ENCODE peak calls at places on chromosomes 1 and 21, in four cellular contexts. U is K562, I is breast epithelium, R is GM12891. D is an unnamed sample.

GRCh38 chr1:24641646-24642151 is 1.4 kb upstream of the SRRM1 start:
- DNase-seq in U (peak; percentile 61), I (peak; percentile 48), R (no peak), D (peak; percentile 43)

GRCh38 chr1:241045659-241046058 is 311.3 kb downstream of the RGS7 start:
- DNase-seq in U (no peak), I (no peak), R (no peak), D (no peak)

GRCh38 chr1:44646711-44647110 is 27.6 kb downstream of the TMEM53 start:
- DNase-seq in U (no peak), I (no peak), R (no peak), D (no peak)

GRCh38 chr1:157626099-157626498 is 28.2 kb upstream of the FCRL4 start:
- DNase-seq in U (peak; percentile 57), I (no peak), R (peak; percentile 8), D (peak; percentile 50)

GRCh38 chr1:54220004-54220811 is 20.2 kb downstream of the MRPL37 start:
- DNase-seq in U (no peak), I (no peak), R (no peak), D (no peak)

GRCh38 chr21:21373969-21374368 is 375.8 kb downstream of the NCAM2 start:
- DNase-seq in U (no peak), I (no peak), R (no peak), D (no peak)

GRCh38 chr21:39347537-39347936 is 1.4 kb downstream of the HMGN1 start:
- DNase-seq in U (peak; percentile 42), I (no peak), R (no peak), D (no peak)

GRCh38 chr1:111672338-111672737 is 52.7 kb downstream of the RAP1A start:
- DNase-seq in U (no peak), I (no peak), R (no peak), D (no peak)

GRCh38 chr1:240765732-240766363 is 153.9 kb upstream of the GREM2 start:
- DNase-seq in U (no peak), I (no peak), R (no peak), D (no peak)

GRCh38 chr1:24536391-24536840 is 19.5 kb upstream of the NCMAP start:
- DNase-seq in U (no peak), I (no peak), R (no peak), D (peak; percentile 75)

GRCh38 chr1:37434292-37434907 is 40.0 kb upstream of the ZC3H12A start:
- DNase-seq in U (peak; percentile 78), I (no peak), R (peak; percentile 92), D (peak; percentile 66)

GRCh38 chr1:15360681-15361080 is 49.0 kb upstream of the EFHD2 start:
- DNase-seq in U (no peak), I (no peak), R (no peak), D (no peak)

GRCh38 chr1:16243408-16243690 is 6.4 kb upstream of the CPLANE2 start:
- DNase-seq in U (no peak), I (no peak), R (no peak), D (no peak)

GRCh38 chr1:231602675-231602984 is 24.0 kb upstream of the DISC1 start:
- DNase-seq in U (no peak), I (no peak), R (no peak), D (no peak)

GRCh38 chr1:26378879-26379251 is 6.3 kb upstream of the ZNF683 start:
- DNase-seq in U (no peak), I (no peak), R (no peak), D (no peak)

GRCh38 chr1:17201201-17202021 is 3.5 kb upstream of the PADI1 start:
- DNase-seq in U (no peak), I (no peak), R (no peak), D (no peak)

GRCh38 chr1:16110884-16111283 is 37.4 kb upstream of the FAM131C start:
- DNase-seq in U (no peak), I (no peak), R (no peak), D (no peak)

GRCh38 chr1:19799233-19799876 is 361 bp downstream of the TMCO4 start:
- DNase-seq in U (peak; percentile 38), I (peak; percentile 28), R (peak; percentile 55), D (peak; percentile 90)

GRCh38 chr1:83839566-83840173 is 159.3 kb downstream of the TTLL7 start:
- DNase-seq in U (no peak), I (no peak), R (no peak), D (no peak)

GRCh38 chr21:24045775-24046215 is 1561.5 kb downstream of the MRPL39 start:
- DNase-seq in U (peak; percentile 10), I (peak; percentile 46), R (no peak), D (peak; percentile 10)

GRCh38 chr1:43569175-43569574 is 38.5 kb downstream of the PTPRF start:
- DNase-seq in U (no peak), I (no peak), R (peak; percentile 56), D (no peak)

GRCh38 chr1:64965239-64966157 is 851 bp downstream of the JAK1 start:
- DNase-seq in U (peak; percentile 71), I (peak; percentile 65), R (peak; percentile 53), D (peak; percentile 75)

GRCh38 chr1:40980453-40981121 is 1.1 kb downstream of the CTPS1 start:
- DNase-seq in U (peak; percentile 83), I (no peak), R (peak; percentile 40), D (peak; percentile 21)

GRCh38 chr1:100988121-100988520 is 37.5 kb downstream of the DPH5 start:
- DNase-seq in U (no peak), I (no peak), R (no peak), D (no peak)

GRCh38 chr1:97136971-97137370 is 415.4 kb downstream of the PTBP2 start:
- DNase-seq in U (no peak), I (no peak), R (no peak), D (no peak)

GRCh38 chr1:105793541-105794146 is 1262.8 kb upstream of the PRMT6 start:
- DNase-seq in U (peak; percentile 37), I (no peak), R (peak; percentile 19), D (peak; percentile 27)

GRCh38 chr1:178940022-178940765 is 69.3 kb upstream of the ANGPTL1 start:
- DNase-seq in U (no peak), I (no peak), R (no peak), D (no peak)

GRCh38 chr1:178944729-178945128 is 73.9 kb upstream of the ANGPTL1 start:
- DNase-seq in U (no peak), I (no peak), R (no peak), D (no peak)

GRCh38 chr1:178941261-178941689 is 70.4 kb upstream of the ANGPTL1 start:
- DNase-seq in U (no peak), I (no peak), R (no peak), D (no peak)

GRCh38 chr1:178941849-178942248 is 71.0 kb upstream of the ANGPTL1 start:
- DNase-seq in U (no peak), I (no peak), R (no peak), D (no peak)

GRCh38 chr1:178942285-178943218 is 71.7 kb upstream of the ANGPTL1 start:
- DNase-seq in U (no peak), I (no peak), R (no peak), D (no peak)
- TF ChIP-seq POLR2AphosphoS5 in U (no peak), I (no peak), R (no peak), D (no peak)

GRCh38 chr1:211260161-211261107 is 1.3 kb downstream of the RCOR3 start:
- DNase-seq in U (peak; percentile 88), I (peak; percentile 85), R (peak; percentile 45), D (peak; percentile 85)
- TF ChIP-seq POLR2AphosphoS5 in U (peak; percentile 53), I (no peak), R (no peak), D (peak; percentile 38)

DNA sequence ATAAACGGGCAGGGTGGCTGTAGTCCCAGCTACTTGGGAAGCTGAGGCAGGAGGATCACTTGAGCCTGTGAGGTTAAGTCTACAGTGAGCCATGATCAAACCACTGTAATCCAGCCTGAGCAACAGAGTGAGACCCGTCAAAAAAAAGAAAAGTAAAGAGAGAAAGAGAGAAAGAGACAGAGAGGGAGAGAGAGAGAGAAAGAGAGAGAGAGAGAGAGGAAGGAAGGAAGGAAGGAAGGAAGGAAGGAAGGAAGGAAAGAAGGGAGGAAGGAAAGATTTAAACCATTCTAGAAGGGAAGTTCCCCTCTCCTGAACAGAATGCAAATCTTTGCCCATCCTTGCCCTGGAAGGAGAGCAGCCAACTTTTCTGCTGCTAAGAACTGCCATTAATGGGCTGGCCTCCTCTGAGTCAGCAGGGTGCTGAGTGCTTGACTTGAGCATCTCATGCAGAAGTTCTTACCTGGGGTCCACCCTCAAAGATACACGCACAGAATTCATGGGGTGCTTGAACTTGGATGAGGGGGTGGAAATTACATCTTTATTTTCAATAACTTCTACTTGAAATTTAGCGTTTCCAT is 24.5 kb upstream of the TARDBP start:
- DNase-seq in U (no peak), I (no peak), R (no peak), D (no peak)
- TF ChIP-seq POLR2AphosphoS5 in U (no peak), I (no peak), R (no peak), D (no peak)

DNA sequence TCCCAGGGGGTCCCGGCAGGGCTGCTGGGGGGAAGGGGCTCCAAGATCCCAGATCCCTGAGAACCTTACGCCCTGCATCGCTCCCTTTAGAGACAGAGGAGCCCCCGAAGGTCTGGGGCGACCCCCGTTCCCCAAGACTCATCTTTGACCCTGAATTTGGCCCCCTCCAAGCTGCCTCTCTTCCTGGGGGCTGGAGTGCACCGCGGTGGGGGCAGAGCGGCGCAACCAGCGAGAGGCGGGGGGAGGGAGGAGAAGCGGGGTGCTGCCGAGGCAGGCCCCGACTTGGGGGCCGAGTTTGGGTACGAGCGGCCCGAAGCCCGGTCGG is 5.4 kb upstream of the PLEKHG5 start:
- DNase-seq in U (no peak), I (no peak), R (no peak), D (no peak)
- TF ChIP-seq POLR2AphosphoS5 in U (no peak), I (no peak), R (no peak), D (no peak)

DNA sequence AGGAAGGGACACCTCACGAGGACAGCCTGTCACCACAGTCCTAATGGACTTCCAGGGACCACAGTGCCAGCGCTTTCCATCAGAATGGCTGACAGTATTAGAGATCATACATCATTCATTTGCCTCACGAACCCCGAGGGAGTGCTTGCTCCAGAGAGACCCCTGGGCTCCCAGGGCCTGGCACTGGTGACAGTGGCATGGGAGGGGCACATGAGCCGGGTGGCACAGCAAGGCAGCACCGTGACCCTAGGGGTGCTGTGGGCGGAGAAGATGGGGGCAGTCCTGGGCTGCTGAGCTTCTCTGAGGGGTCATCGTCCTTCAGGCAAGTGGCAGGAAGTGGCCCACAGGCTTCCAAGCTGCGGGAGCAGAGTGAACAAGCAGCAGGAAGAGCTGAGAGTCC is 16.4 kb upstream of the TSPEAR start:
- DNase-seq in U (no peak), I (no peak), R (no peak), D (no peak)
- TF ChIP-seq POLR2AphosphoS5 in U (no peak), I (no peak), R (no peak), D (no peak)

GRCh38 chr1:116474921-116475849 is 95.6 kb downstream of the CD58 start:
- DNase-seq in U (no peak), I (no peak), R (no peak), D (peak; percentile 79)
- TF ChIP-seq POLR2AphosphoS5 in U (no peak), I (no peak), R (no peak), D (peak; percentile 83)

DNA sequence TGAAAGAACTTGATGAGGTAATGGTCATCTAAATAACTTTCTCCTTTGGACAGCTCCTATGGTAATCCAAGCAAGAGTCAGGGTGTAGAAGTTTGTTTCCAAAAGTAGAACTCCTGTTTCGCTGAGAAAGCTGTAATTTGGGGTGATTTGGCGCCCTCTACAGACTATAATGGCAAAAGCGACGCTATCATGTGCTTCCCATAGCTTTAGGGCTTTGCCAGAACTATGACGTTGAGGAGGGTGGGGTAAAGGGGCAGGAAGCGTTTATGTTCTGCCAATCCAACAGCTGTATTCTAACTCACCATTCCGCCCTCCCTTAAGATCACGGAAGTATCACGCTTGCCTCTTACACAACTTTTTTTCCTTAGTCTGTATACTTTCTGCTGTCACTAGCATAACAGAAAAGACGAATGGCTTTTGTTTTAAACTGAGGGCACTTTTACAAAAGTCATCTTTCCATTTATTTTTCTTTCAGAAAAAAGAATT is at the start of gene FMO4:
- DNase-seq in U (peak; percentile 88), I (peak; percentile 95), R (peak; percentile 47), D (peak; percentile 92)
- TF ChIP-seq POLR2AphosphoS5 in U (no peak), I (peak; percentile 88), R (no peak), D (peak; percentile 84)

D was measured in transverse colon.